ENCODE peak calls at places on chromosomes 7 and 10, in five cellular contexts. L is astrocyte, Z is NCI-H1092, T is iris pigment epithelial cell, G is posterior vena cava. P is an unnamed sample.

GRCh38 chr7:74141705-74142104 is 32.5 kb upstream of the EIF4H start:
- DNase-seq in L (no peak), Z (no peak), T (no peak), G (no peak), P (no peak)

GRCh38 chr7:128152721-128153120 is 88.4 kb upstream of the LEP start:
- DNase-seq in L (no peak), Z (no peak), T (no peak), G (no peak), P (no peak)

GRCh38 chr7:70919491-70920073 is 212.4 kb upstream of the GALNT17 start:
- DNase-seq in L (no peak), Z (no peak), T (no peak), G (no peak), P (no peak)

GRCh38 chr10:784377-784758 is 94.9 kb upstream of the DIP2C start:
- DNase-seq in L (no peak), Z (no peak), T (no peak), G (no peak), P (no peak)

GRCh38 chr10:126902157-126902556 is 3.1 kb upstream of the DOCK1 start:
- DNase-seq in L (peak), Z (no peak), T (peak), G (peak), P (no peak)

GRCh38 chr10:56622335-56622973 is 261.4 kb upstream of the ZWINT start:
- DNase-seq in L (no peak), Z (no peak), T (no peak), G (no peak), P (no peak)

GRCh38 chr10:51607436-51607835 is 92.0 kb downstream of the CSTF2T start:
- DNase-seq in L (no peak), Z (no peak), T (no peak), G (no peak), P (no peak)

GRCh38 chr7:70040971-70041766 is 442.9 kb downstream of the AUTS2 start:
- DNase-seq in L (no peak), Z (no peak), T (no peak), G (no peak), P (no peak)

GRCh38 chr10:124185074-124185473 is 91.7 kb upstream of the CHST15 start:
- DNase-seq in L (no peak), Z (no peak), T (no peak), G (no peak), P (no peak)

GRCh38 chr10:17026686-17027485 is 102.7 kb downstream of the CUBN start:
- DNase-seq in L (no peak), Z (no peak), T (peak), G (no peak), P (peak)

GRCh38 chr7:157224627-157225026 is 85.9 kb downstream of the UBE3C start:
- DNase-seq in L (peak), Z (no peak), T (peak), G (no peak), P (no peak)

GRCh38 chr7:74294191-74294998 is 5.2 kb downstream of the CLIP2 start:
- DNase-seq in L (no peak), Z (peak), T (peak), G (no peak), P (no peak)

GRCh38 chr7:73606801-73607691 is 17.3 kb downstream of the MLXIPL start:
- DNase-seq in L (no peak), Z (peak), T (peak), G (no peak), P (peak)

GRCh38 chr10:3213758-3214545 is 41.4 kb upstream of the PITRM1 start:
- DNase-seq in L (no peak), Z (no peak), T (no peak), G (no peak), P (no peak)

GRCh38 chr10:75079436-75080083 is 31.9 kb upstream of the SAMD8 start:
- DNase-seq in L (no peak), Z (no peak), T (no peak), G (no peak), P (no peak)

GRCh38 chr7:83648464-83649241 is at the start of gene SEMA3E:
- DNase-seq in L (peak), Z (no peak), T (peak), G (peak), P (no peak)

GRCh38 chr7:21198929-21199328 is 229.0 kb upstream of the SP4 start:
- DNase-seq in L (no peak), Z (no peak), T (no peak), G (no peak), P (no peak)

GRCh38 chr7:23277359-23277989 is 21.7 kb upstream of the MALSU1 start:
- DNase-seq in L (peak), Z (peak), T (peak), G (no peak), P (no peak)

GRCh38 chr7:72546586-72546985 is 134.4 kb upstream of the CALN1 start:
- DNase-seq in L (no peak), Z (no peak), T (no peak), G (no peak), P (no peak)

GRCh38 chr10:77836299-77836820 is 90.2 kb downstream of the DLG5 start:
- DNase-seq in L (no peak), Z (no peak), T (peak), G (no peak), P (peak)